ENCODE peak calls at places on chromosomes 5 and 9, in ten cellular contexts. One of them, this sample, is unnamed. For H3K4me1, the result is how much of the 10 kb centered on the place peaks cover.

GRCh38 chr5:9370256-9370655 is 175.6 kb downstream of the SEMA5A start:
- DNase-seq in CD8-positive, alpha-beta T cell: no peak
- DNase-seq in heart left ventricle: no peak
- DNase-seq in IMR-90: peak
- DNase-seq in cardiac muscle cell: no peak
- DNase-seq in ovary: no peak
- DNase-seq in tibial artery: no peak
- DNase-seq in aorta: no peak
- DNase-seq in right cardiac atrium: no peak
- DNase-seq in testis: no peak
- DNase-seq in this sample: no peak

GRCh38 chr5:64625678-64626077 is 64.6 kb upstream of the SHISAL2B start:
- DNase-seq in CD8-positive, alpha-beta T cell: no peak
- DNase-seq in heart left ventricle: no peak
- DNase-seq in IMR-90: peak
- DNase-seq in cardiac muscle cell: peak
- DNase-seq in ovary: no peak
- DNase-seq in tibial artery: no peak
- DNase-seq in aorta: no peak
- DNase-seq in right cardiac atrium: no peak
- DNase-seq in testis: no peak
- DNase-seq in this sample: no peak

GRCh38 chr5:41831155-41831554 is 39.1 kb downstream of the OXCT1 start:
- DNase-seq in CD8-positive, alpha-beta T cell: no peak
- DNase-seq in heart left ventricle: no peak
- DNase-seq in IMR-90: no peak
- DNase-seq in cardiac muscle cell: no peak
- DNase-seq in ovary: no peak
- DNase-seq in tibial artery: no peak
- DNase-seq in aorta: no peak
- DNase-seq in right cardiac atrium: no peak
- DNase-seq in testis: no peak
- DNase-seq in this sample: no peak

GRCh38 chr5:11719888-11720481 is 184.3 kb downstream of the CTNND2 start:
- DNase-seq in CD8-positive, alpha-beta T cell: peak
- DNase-seq in heart left ventricle: peak
- DNase-seq in IMR-90: no peak
- DNase-seq in cardiac muscle cell: no peak
- DNase-seq in ovary: no peak
- DNase-seq in tibial artery: no peak
- DNase-seq in aorta: no peak
- DNase-seq in right cardiac atrium: peak
- DNase-seq in testis: peak
- DNase-seq in this sample: no peak

GRCh38 chr9:131981116-131981847 is 98.4 kb downstream of the MED27 start:
- DNase-seq in CD8-positive, alpha-beta T cell: no peak
- DNase-seq in heart left ventricle: no peak
- DNase-seq in IMR-90: no peak
- DNase-seq in cardiac muscle cell: peak
- DNase-seq in ovary: no peak
- DNase-seq in tibial artery: no peak
- DNase-seq in aorta: no peak
- DNase-seq in right cardiac atrium: no peak
- DNase-seq in testis: no peak
- DNase-seq in this sample: no peak

GRCh38 chr9:97046228-97046627 is 7.3 kb upstream of the CTSV start:
- DNase-seq in CD8-positive, alpha-beta T cell: no peak
- DNase-seq in heart left ventricle: no peak
- DNase-seq in IMR-90: peak
- DNase-seq in cardiac muscle cell: peak
- DNase-seq in ovary: no peak
- DNase-seq in tibial artery: no peak
- DNase-seq in aorta: no peak
- DNase-seq in right cardiac atrium: no peak
- DNase-seq in testis: peak
- DNase-seq in this sample: no peak

GRCh38 chr9:18805386-18805785 is 227.6 kb downstream of the SAXO1 start:
- DNase-seq in CD8-positive, alpha-beta T cell: no peak
- DNase-seq in heart left ventricle: no peak
- DNase-seq in IMR-90: no peak
- DNase-seq in cardiac muscle cell: no peak
- DNase-seq in ovary: no peak
- DNase-seq in tibial artery: no peak
- DNase-seq in aorta: no peak
- DNase-seq in right cardiac atrium: no peak
- DNase-seq in testis: no peak
- DNase-seq in this sample: no peak

GRCh38 chr5:133228316-133228715 is 176.5 kb downstream of the HSPA4 start:
- DNase-seq in CD8-positive, alpha-beta T cell: no peak
- DNase-seq in heart left ventricle: no peak
- DNase-seq in IMR-90: no peak
- DNase-seq in cardiac muscle cell: no peak
- DNase-seq in ovary: no peak
- DNase-seq in tibial artery: no peak
- DNase-seq in aorta: no peak
- DNase-seq in right cardiac atrium: no peak
- DNase-seq in testis: no peak
- DNase-seq in this sample: no peak

GRCh38 chr5:168366124-168366523 is 74.7 kb downstream of the WWC1 start:
- DNase-seq in CD8-positive, alpha-beta T cell: no peak
- DNase-seq in heart left ventricle: no peak
- DNase-seq in IMR-90: peak
- DNase-seq in cardiac muscle cell: peak
- DNase-seq in ovary: no peak
- DNase-seq in tibial artery: no peak
- DNase-seq in aorta: no peak
- DNase-seq in right cardiac atrium: no peak
- DNase-seq in testis: no peak
- DNase-seq in this sample: no peak

GRCh38 chr5:107563957-107564544 is 106.7 kb downstream of the EFNA5 start:
- DNase-seq in CD8-positive, alpha-beta T cell: no peak
- DNase-seq in heart left ventricle: no peak
- DNase-seq in IMR-90: no peak
- DNase-seq in cardiac muscle cell: no peak
- DNase-seq in ovary: no peak
- DNase-seq in tibial artery: no peak
- DNase-seq in aorta: no peak
- DNase-seq in right cardiac atrium: no peak
- DNase-seq in testis: no peak
- DNase-seq in this sample: no peak

GRCh38 chr5:60851681-60852080 is 7.6 kb upstream of the ELOVL7 start:
- DNase-seq in CD8-positive, alpha-beta T cell: no peak
- DNase-seq in heart left ventricle: no peak
- DNase-seq in IMR-90: no peak
- DNase-seq in cardiac muscle cell: no peak
- DNase-seq in ovary: no peak
- DNase-seq in tibial artery: no peak
- DNase-seq in aorta: no peak
- DNase-seq in right cardiac atrium: no peak
- DNase-seq in testis: no peak
- DNase-seq in this sample: no peak

GRCh38 chr9:114163517-114163924 is 8.2 kb downstream of the COL27A1 start:
- DNase-seq in CD8-positive, alpha-beta T cell: no peak
- DNase-seq in heart left ventricle: peak
- DNase-seq in IMR-90: peak
- DNase-seq in cardiac muscle cell: peak
- DNase-seq in ovary: peak
- DNase-seq in tibial artery: peak
- DNase-seq in aorta: peak
- DNase-seq in right cardiac atrium: no peak
- DNase-seq in testis: peak
- DNase-seq in this sample: no peak

GRCh38 chr5:8993031-8993430 is 552.8 kb downstream of the SEMA5A start:
- DNase-seq in CD8-positive, alpha-beta T cell: no peak
- DNase-seq in heart left ventricle: no peak
- DNase-seq in IMR-90: no peak
- DNase-seq in cardiac muscle cell: peak
- DNase-seq in ovary: no peak
- DNase-seq in tibial artery: no peak
- DNase-seq in aorta: no peak
- DNase-seq in right cardiac atrium: no peak
- DNase-seq in testis: no peak
- DNase-seq in this sample: no peak

GRCh38 chr9:21398955-21399489 is 9.9 kb upstream of the IFNA8 start:
- DNase-seq in CD8-positive, alpha-beta T cell: no peak
- DNase-seq in heart left ventricle: no peak
- DNase-seq in IMR-90: no peak
- DNase-seq in cardiac muscle cell: no peak
- DNase-seq in ovary: no peak
- DNase-seq in tibial artery: no peak
- DNase-seq in aorta: no peak
- DNase-seq in right cardiac atrium: no peak
- DNase-seq in testis: no peak
- DNase-seq in this sample: no peak

GRCh38 chr5:33167541-33167940 is 273.2 kb upstream of the TARS1 start:
- DNase-seq in CD8-positive, alpha-beta T cell: no peak
- DNase-seq in heart left ventricle: no peak
- DNase-seq in IMR-90: no peak
- DNase-seq in cardiac muscle cell: no peak
- DNase-seq in ovary: no peak
- DNase-seq in tibial artery: no peak
- DNase-seq in aorta: no peak
- DNase-seq in right cardiac atrium: no peak
- DNase-seq in testis: no peak
- DNase-seq in this sample: no peak

DNA sequence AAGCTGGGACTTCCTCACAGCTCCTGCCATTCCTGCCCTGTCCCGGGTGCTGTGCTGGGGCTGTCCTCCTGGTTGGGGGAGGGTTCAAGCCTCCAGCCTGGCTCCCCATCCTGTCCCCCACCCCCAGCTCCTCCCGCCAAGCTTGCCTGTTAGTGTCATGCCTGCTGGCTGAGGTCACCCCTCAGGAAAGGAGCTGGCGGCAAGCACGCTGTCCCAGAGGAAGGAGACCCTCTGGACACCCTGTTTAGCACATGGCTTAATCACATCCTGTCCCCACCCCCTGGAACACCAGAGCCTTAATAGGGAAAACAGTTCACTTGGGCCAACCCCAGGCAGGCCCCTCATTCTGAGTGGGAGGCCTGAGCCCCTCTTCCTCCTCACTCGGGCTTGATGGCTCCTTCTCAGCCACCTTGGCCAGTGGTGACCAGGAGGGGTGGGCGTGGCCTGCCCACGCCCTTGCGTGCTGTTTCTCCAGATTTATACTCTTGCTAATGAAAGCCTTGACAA is 9.2 kb upstream of the PHYHD1 start:
- DNase-seq in CD8-positive, alpha-beta T cell: no peak
- DNase-seq in heart left ventricle: peak
- DNase-seq in IMR-90: peak
- DNase-seq in cardiac muscle cell: peak
- DNase-seq in ovary: no peak
- DNase-seq in tibial artery: peak
- DNase-seq in aorta: peak
- DNase-seq in right cardiac atrium: peak
- DNase-seq in testis: no peak
- DNase-seq in this sample: no peak
- H3K27ac ChIP-seq in CD8-positive, alpha-beta T cell: no peak
- H3K27ac ChIP-seq in heart left ventricle: peak
- H3K27ac ChIP-seq in IMR-90: peak
- H3K27ac ChIP-seq in cardiac muscle cell: peak
- H3K27ac ChIP-seq in ovary: no peak
- H3K27ac ChIP-seq in tibial artery: peak
- H3K27ac ChIP-seq in aorta: peak
- H3K27ac ChIP-seq in right cardiac atrium: peak
- H3K27ac ChIP-seq in testis: peak
- H3K27ac ChIP-seq in this sample: no peak

DNA sequence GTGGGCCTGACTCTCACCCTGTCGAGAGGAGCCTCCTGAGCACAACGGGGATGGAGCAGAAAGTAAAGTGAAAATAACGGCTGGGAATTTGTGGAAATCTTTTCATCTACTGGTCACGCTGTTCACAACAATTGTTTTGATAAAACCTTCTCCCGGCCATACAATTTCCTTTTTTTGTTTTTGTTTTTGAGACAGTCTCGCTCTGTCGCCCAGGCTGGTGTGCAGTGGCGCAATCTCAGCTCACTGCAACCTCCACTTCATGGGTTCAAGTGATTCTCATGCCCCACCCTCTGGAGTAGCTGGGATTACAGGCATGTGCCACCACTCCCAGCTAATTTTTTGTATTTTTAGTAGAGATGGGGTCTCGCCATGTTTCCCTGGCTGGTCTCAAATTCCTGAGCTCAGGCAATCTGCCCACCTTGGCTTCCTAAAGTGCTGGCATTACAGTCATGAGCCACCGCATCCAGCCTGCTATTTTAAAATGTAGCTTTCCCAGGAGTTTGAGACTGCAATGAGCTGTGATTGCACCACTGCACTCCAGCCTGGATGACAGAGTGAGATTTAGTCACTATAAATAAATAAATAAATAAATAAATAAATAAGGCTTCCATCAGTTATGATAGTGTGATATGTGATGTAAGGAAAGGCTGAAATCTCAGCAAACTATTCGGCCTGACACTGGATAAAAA is 73.5 kb upstream of the PTGER4 start:
- DNase-seq in CD8-positive, alpha-beta T cell: no peak
- DNase-seq in heart left ventricle: no peak
- DNase-seq in IMR-90: no peak
- DNase-seq in cardiac muscle cell: no peak
- DNase-seq in ovary: no peak
- DNase-seq in tibial artery: no peak
- DNase-seq in aorta: no peak
- DNase-seq in right cardiac atrium: no peak
- DNase-seq in testis: no peak
- DNase-seq in this sample: no peak
- H3K4me3 ChIP-seq in CD8-positive, alpha-beta T cell: no peak
- H3K4me3 ChIP-seq in heart left ventricle: no peak
- H3K4me3 ChIP-seq in IMR-90: no peak
- H3K4me3 ChIP-seq in cardiac muscle cell: no peak
- H3K4me3 ChIP-seq in ovary: no peak
- H3K4me3 ChIP-seq in tibial artery: no peak
- H3K4me3 ChIP-seq in aorta: no peak
- H3K4me3 ChIP-seq in right cardiac atrium: no peak
- H3K4me3 ChIP-seq in testis: no peak
- H3K4me3 ChIP-seq in this sample: no peak

GRCh38 chr5:172065431-172066065 is 59.1 kb upstream of the FBXW11 start:
- DNase-seq in CD8-positive, alpha-beta T cell: no peak
- DNase-seq in heart left ventricle: no peak
- DNase-seq in IMR-90: peak
- DNase-seq in cardiac muscle cell: peak
- DNase-seq in ovary: no peak
- DNase-seq in tibial artery: no peak
- DNase-seq in aorta: peak
- DNase-seq in right cardiac atrium: no peak
- DNase-seq in testis: peak
- DNase-seq in this sample: no peak
- H3K4me1 ChIP-seq in CD8-positive, alpha-beta T cell: half or more
- H3K4me1 ChIP-seq in heart left ventricle: under half
- H3K4me1 ChIP-seq in IMR-90: under half
- H3K4me1 ChIP-seq in cardiac muscle cell: under half
- H3K4me1 ChIP-seq in ovary: under half
- H3K4me1 ChIP-seq in tibial artery: under half
- H3K4me1 ChIP-seq in aorta: under half
- H3K4me1 ChIP-seq in right cardiac atrium: under half
- H3K4me1 ChIP-seq in testis: under half
- H3K4me1 ChIP-seq in this sample: under half

DNA sequence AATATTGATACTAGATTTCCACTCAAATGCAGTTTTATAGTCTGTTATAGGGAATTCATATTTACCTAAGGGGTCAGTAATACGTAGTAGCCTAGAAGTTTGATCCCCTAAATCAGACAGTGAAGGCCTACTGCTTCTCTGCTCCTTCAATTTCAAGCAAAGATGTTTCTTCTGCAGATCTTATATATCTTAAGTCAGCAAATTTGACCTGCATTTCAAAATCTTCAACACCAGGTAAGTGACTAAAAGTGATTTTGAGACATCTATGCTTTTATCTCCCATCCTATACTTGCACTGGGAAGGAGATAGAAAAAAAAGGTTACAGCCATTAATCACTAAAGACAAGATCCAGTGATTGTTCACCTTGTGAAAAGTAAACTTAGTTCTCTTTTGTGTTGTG is 363.9 kb downstream of the PTPRD start:
- DNase-seq in CD8-positive, alpha-beta T cell: no peak
- DNase-seq in heart left ventricle: no peak
- DNase-seq in IMR-90: no peak
- DNase-seq in cardiac muscle cell: no peak
- DNase-seq in ovary: no peak
- DNase-seq in tibial artery: no peak
- DNase-seq in aorta: no peak
- DNase-seq in right cardiac atrium: no peak
- DNase-seq in testis: no peak
- DNase-seq in this sample: no peak
- H3K27ac ChIP-seq in CD8-positive, alpha-beta T cell: no peak
- H3K27ac ChIP-seq in heart left ventricle: no peak
- H3K27ac ChIP-seq in IMR-90: no peak
- H3K27ac ChIP-seq in cardiac muscle cell: no peak
- H3K27ac ChIP-seq in ovary: no peak
- H3K27ac ChIP-seq in tibial artery: no peak
- H3K27ac ChIP-seq in aorta: no peak
- H3K27ac ChIP-seq in right cardiac atrium: no peak
- H3K27ac ChIP-seq in testis: no peak
- H3K27ac ChIP-seq in this sample: no peak

This sample was measured in effector memory CD4-positive, alpha-beta T cell.